ENCODE peak calls at places on chromosomes 13 and 19, in eight cellular contexts. W is AG04450, Q is MCF 10A, E is astrocyte of the spinal cord, X is progenitor cell of endocrine pancreas, L is A549, S is SK-N-SH, T is lower lobe of right lung. J is an unnamed sample.

GRCh38 chr19:34320277-34320676 is 44.7 kb upstream of the GPI start:
- DNase-seq in W (no peak), Q (no peak), E (no peak), X (no peak), L (no peak), S (no peak), T (no peak), J (no peak)

GRCh38 chr13:111429064-111429558 is 108.7 kb downstream of the TEX29 start:
- DNase-seq in W (no peak), Q (peak), E (peak), X (peak), L (peak), S (peak), T (no peak), J (peak)

GRCh38 chr19:56273563-56274117 is 1.1 kb downstream of the EDDM13 start:
- DNase-seq in W (no peak), Q (peak), E (peak), X (no peak), L (no peak), S (no peak), T (no peak), J (no peak)

GRCh38 chr13:20191902-20192469 is 752 bp downstream of the GJB2 start:
- DNase-seq in W (no peak), Q (peak), E (peak), X (no peak), L (peak), S (no peak), T (no peak), J (peak)

GRCh38 chr19:21585491-21585890 is 80.1 kb downstream of the ZNF429 start:
- DNase-seq in W (no peak), Q (no peak), E (no peak), X (no peak), L (no peak), S (no peak), T (no peak), J (no peak)

GRCh38 chr19:18507727-18508440 is 14.0 kb downstream of the ELL start:
- DNase-seq in W (no peak), Q (no peak), E (peak), X (no peak), L (no peak), S (no peak), T (no peak), J (no peak)

GRCh38 chr19:50969413-50969760 is at the start of gene KLK6:
- DNase-seq in W (no peak), Q (peak), E (no peak), X (no peak), L (no peak), S (no peak), T (no peak), J (no peak)

GRCh38 chr13:62678039-62678438 is 1262.4 kb upstream of the PCDH20 start:
- DNase-seq in W (no peak), Q (no peak), E (no peak), X (no peak), L (peak), S (no peak), T (no peak), J (no peak)

GRCh38 chr13:98089246-98089645 is 53.6 kb upstream of the FARP1 start:
- DNase-seq in W (no peak), Q (no peak), E (peak), X (no peak), L (no peak), S (no peak), T (no peak), J (no peak)

GRCh38 chr13:113777311-113778260 is 18.6 kb downstream of the TMEM255B start:
- DNase-seq in W (no peak), Q (no peak), E (peak), X (peak), L (no peak), S (no peak), T (no peak), J (peak)

GRCh38 chr19:45099465-45100201 is 6.7 kb downstream of the PPP1R37 start:
- DNase-seq in W (no peak), Q (no peak), E (no peak), X (no peak), L (no peak), S (no peak), T (no peak), J (no peak)

GRCh38 chr19:29551774-29552173 is 26.0 kb downstream of the VSTM2B start:
- DNase-seq in W (no peak), Q (no peak), E (no peak), X (no peak), L (no peak), S (no peak), T (no peak), J (no peak)

GRCh38 chr19:18502633-18503294 is 19.1 kb downstream of the ELL start:
- DNase-seq in W (no peak), Q (no peak), E (no peak), X (no peak), L (no peak), S (peak), T (peak), J (no peak)

GRCh38 chr19:15463865-15464371 is 426 bp downstream of the RASAL3 start:
- DNase-seq in W (no peak), Q (no peak), E (no peak), X (no peak), L (no peak), S (no peak), T (peak), J (no peak)

GRCh38 chr19:40702337-40703012 is 12.0 kb upstream of the NUMBL start:
- DNase-seq in W (no peak), Q (no peak), E (peak), X (peak), L (peak), S (no peak), T (no peak), J (peak)

GRCh38 chr13:112152846-112153245 is 85.9 kb downstream of the SOX1 start:
- DNase-seq in W (no peak), Q (no peak), E (no peak), X (no peak), L (no peak), S (no peak), T (no peak), J (no peak)

GRCh38 chr13:21717817-21718216 is 46.9 kb downstream of the FGF9 start:
- DNase-seq in W (no peak), Q (peak), E (no peak), X (no peak), L (no peak), S (no peak), T (peak), J (no peak)
- TF ChIP-seq CTCF in W (no peak), Q (no peak), E (no peak), X (no peak), L (no peak), S (no peak), T (no peak), J (no peak)

GRCh38 chr13:95704510-95704909 is 27.6 kb downstream of the DNAJC3 start:
- DNase-seq in W (no peak), Q (peak), E (no peak), X (no peak), L (peak), S (peak), T (no peak), J (no peak)
- TF ChIP-seq CTCF in W (peak), Q (peak), E (peak), X (peak), L (peak), S (peak), T (no peak), J (peak)

DNA sequence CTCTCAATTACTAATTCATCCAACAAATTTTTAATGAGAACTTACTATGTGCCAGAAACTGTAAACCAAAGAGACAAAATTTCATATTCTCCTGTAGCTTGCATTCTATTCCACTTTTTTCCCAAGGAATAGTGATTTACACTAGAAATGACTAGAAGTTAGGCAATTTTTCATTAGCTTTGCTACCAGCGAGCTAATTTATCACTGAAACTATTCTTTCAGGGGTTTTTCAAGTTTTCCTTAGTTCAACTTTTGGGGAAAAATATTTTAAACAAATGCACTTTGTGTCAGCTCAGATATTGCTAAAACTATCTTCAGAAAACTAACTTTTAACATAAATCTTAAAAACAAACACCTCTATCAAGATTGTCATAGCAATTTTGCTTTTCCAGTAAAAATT is 5.4 kb downstream of the TNFRSF19 start:
- DNase-seq in W (no peak), Q (no peak), E (no peak), X (no peak), L (no peak), S (no peak), T (no peak), J (no peak)
- TF ChIP-seq CTCF in W (no peak), Q (no peak), E (no peak), X (no peak), L (no peak), S (no peak), T (no peak), J (no peak)

DNA sequence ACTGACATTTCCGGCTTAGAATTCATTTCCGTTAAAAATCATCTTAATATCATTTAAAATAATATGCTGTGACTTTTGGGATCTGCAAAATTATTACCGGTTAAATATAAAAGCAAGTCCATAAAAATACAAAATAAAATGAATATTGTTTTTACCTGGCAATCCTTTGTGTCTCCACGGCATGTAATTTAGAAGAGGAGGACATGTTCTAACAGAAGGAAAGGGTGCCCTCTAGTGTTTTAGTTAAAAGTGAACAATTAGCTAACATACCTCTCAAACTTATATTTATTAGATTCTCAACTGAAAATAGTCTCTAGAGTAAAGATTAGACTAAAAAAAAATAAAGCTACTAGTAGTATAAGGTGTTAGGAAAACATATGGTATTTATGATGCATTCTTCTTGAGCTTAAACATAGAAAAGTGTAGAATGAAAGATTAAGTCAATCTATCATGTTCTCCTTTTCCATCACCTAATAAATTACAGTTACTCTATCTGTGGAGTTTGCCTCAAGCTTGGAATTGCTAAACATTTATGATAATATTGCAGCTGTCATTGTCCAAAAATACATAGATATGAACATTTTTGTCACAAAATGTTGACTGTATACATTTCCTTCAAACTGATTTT is 676.7 kb upstream of the SPRY2 start:
- DNase-seq in W (no peak), Q (peak), E (peak), X (no peak), L (peak), S (peak), T (no peak), J (peak)
- TF ChIP-seq CTCF in W (peak), Q (peak), E (peak), X (peak), L (peak), S (peak), T (peak), J (peak)

GRCh38 chr19:47230921-47231214 is at the start of gene BBC3:
- DNase-seq in W (no peak), Q (no peak), E (no peak), X (no peak), L (no peak), S (no peak), T (no peak), J (no peak)

GRCh38 chr19:47231215-47232054 is 436 bp upstream of the BBC3 start:
- DNase-seq in W (peak), Q (peak), E (peak), X (peak), L (peak), S (peak), T (peak), J (peak)

GRCh38 chr19:47229674-47230121 is 1.3 kb downstream of the BBC3 start:
- DNase-seq in W (no peak), Q (peak), E (peak), X (no peak), L (peak), S (peak), T (no peak), J (no peak)

GRCh38 chr19:47228937-47229673 is 1.9 kb downstream of the BBC3 start:
- DNase-seq in W (no peak), Q (peak), E (peak), X (no peak), L (peak), S (no peak), T (no peak), J (no peak)

DNA sequence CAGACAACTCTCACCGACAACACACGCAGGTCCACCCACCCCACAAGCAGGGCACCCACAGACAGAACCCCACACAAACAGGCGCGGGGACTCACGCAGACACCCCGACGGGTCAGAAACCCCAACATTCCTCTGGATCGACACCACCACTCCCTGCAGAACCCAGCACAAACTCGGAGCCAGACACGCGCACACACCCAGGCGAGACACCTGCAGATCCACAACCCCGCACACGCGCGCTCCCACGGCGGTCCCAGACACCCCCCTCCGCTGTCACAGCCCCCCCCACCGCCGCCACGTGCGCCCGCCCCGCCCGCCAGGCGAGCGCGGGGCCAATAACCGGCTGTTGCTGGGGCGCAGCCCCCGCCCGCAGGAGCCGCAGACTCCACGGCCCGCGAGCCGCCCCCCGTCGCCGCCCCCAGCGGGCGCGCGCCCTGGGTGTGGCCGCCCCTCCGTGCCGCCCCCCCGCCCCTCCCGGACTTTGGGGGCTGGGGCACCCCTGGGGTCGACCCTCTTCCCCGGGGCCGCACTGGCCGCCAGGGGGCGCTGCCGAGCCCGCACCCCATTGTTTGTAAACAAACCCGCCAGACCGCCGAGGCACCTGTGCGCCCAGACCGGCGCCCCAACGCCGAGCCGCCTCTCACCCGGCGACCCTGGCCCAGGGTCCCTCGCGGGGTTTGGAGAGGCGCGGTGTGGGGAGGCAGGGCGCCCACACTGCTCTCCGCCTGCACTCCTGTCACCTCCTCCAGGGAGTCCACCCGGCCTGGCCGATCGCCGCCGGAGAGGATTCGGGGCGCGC is 678 bp downstream of the BBC3 start:
- DNase-seq in W (no peak), Q (peak), E (peak), X (peak), L (peak), S (peak), T (peak), J (peak)
- TF ChIP-seq CTCF in W (peak), Q (peak), E (peak), X (peak), L (peak), S (peak), T (peak), J (peak)

GRCh38 chr19:6710273-6711077 is 10.0 kb downstream of the C3 start:
- DNase-seq in W (no peak), Q (no peak), E (no peak), X (no peak), L (no peak), S (no peak), T (peak), J (no peak)
- TF ChIP-seq CTCF in W (no peak), Q (no peak), E (no peak), X (peak), L (no peak), S (no peak), T (no peak), J (no peak)